ENCODE peak calls at places on chromosome 15, in ten cellular contexts. One of them, this sample, is unnamed.
A peak's percentile ranks its signal among the peaks of the same experiment; 100 is the strongest.

GRCh38 chr15:40511093-40511471 is 40.3 kb downstream of the CHST14 start:
- DNase-seq in neural crest cell: no peak
- DNase-seq in dorsolateral prefrontal cortex: no peak
- DNase-seq in neuronal stem cell: no peak
- DNase-seq in T-helper 9 cell: no peak
- DNase-seq in stimulated activated naive B cell treated with anti-CD40 and anti-IgM and Interleukin-4, amounts not matched to agents 10 μg/mL and 1 μg/mL and 100 μg/mL, for 72 hours: peak; percentile 63
- DNase-seq in amniotic epithelial cell: no peak
- DNase-seq in fibroblast of pulmonary artery: no peak
- DNase-seq in T-helper 2 cell: peak; percentile 24
- DNase-seq in small intestine: peak; percentile 23
- DNase-seq in this sample: no peak

GRCh38 chr15:98124576-98124975 is 164.1 kb downstream of the ARRDC4 start:
- DNase-seq in small intestine: no peak
- DNase-seq in neuronal stem cell: no peak
- DNase-seq in dorsolateral prefrontal cortex: no peak
- DNase-seq in fibroblast of pulmonary artery: no peak
- DNase-seq in T-helper 9 cell: no peak
- DNase-seq in neural crest cell: no peak
- DNase-seq in stimulated activated naive B cell treated with anti-CD40 and anti-IgM and Interleukin-4, amounts not matched to agents 10 μg/mL and 1 μg/mL and 100 μg/mL, for 72 hours: no peak
- DNase-seq in amniotic epithelial cell: no peak
- DNase-seq in T-helper 2 cell: no peak
- DNase-seq in this sample: no peak

GRCh38 chr15:52050416-52050815 is 31.4 kb downstream of the MAPK6 start:
- DNase-seq in T-helper 9 cell: no peak
- DNase-seq in T-helper 2 cell: no peak
- DNase-seq in dorsolateral prefrontal cortex: no peak
- DNase-seq in neural crest cell: no peak
- DNase-seq in amniotic epithelial cell: peak; percentile 58
- DNase-seq in stimulated activated naive B cell treated with anti-CD40 and anti-IgM and Interleukin-4, amounts not matched to agents 10 μg/mL and 1 μg/mL and 100 μg/mL, for 72 hours: no peak
- DNase-seq in small intestine: no peak
- DNase-seq in neuronal stem cell: no peak
- DNase-seq in fibroblast of pulmonary artery: peak; percentile 62
- DNase-seq in this sample: peak; percentile 28

GRCh38 chr15:69132935-69133861 is 27.2 kb upstream of the GLCE start:
- DNase-seq in neuronal stem cell: no peak
- DNase-seq in fibroblast of pulmonary artery: no peak
- DNase-seq in T-helper 2 cell: no peak
- DNase-seq in dorsolateral prefrontal cortex: no peak
- DNase-seq in small intestine: no peak
- DNase-seq in T-helper 9 cell: no peak
- DNase-seq in amniotic epithelial cell: no peak
- DNase-seq in stimulated activated naive B cell treated with anti-CD40 and anti-IgM and Interleukin-4, amounts not matched to agents 10 μg/mL and 1 μg/mL and 100 μg/mL, for 72 hours: no peak
- DNase-seq in neural crest cell: no peak
- DNase-seq in this sample: peak; percentile 84

GRCh38 chr15:63044645-63045437 is 2.3 kb downstream of the TPM1 start:
- DNase-seq in stimulated activated naive B cell treated with anti-CD40 and anti-IgM and Interleukin-4, amounts not matched to agents 10 μg/mL and 1 μg/mL and 100 μg/mL, for 72 hours: no peak
- DNase-seq in fibroblast of pulmonary artery: no peak
- DNase-seq in neuronal stem cell: peak; percentile 92
- DNase-seq in dorsolateral prefrontal cortex: no peak
- DNase-seq in amniotic epithelial cell: peak; percentile 54
- DNase-seq in small intestine: no peak
- DNase-seq in T-helper 9 cell: no peak
- DNase-seq in neural crest cell: no peak
- DNase-seq in T-helper 2 cell: no peak
- DNase-seq in this sample: no peak

GRCh38 chr15:44101944-44102343 is 93.1 kb downstream of the FRMD5 start:
- DNase-seq in neural crest cell: no peak
- DNase-seq in amniotic epithelial cell: peak; percentile 77
- DNase-seq in fibroblast of pulmonary artery: peak; percentile 66
- DNase-seq in T-helper 2 cell: no peak
- DNase-seq in T-helper 9 cell: no peak
- DNase-seq in stimulated activated naive B cell treated with anti-CD40 and anti-IgM and Interleukin-4, amounts not matched to agents 10 μg/mL and 1 μg/mL and 100 μg/mL, for 72 hours: no peak
- DNase-seq in neuronal stem cell: no peak
- DNase-seq in dorsolateral prefrontal cortex: no peak
- DNase-seq in small intestine: no peak
- DNase-seq in this sample: peak; percentile 11

GRCh38 chr15:46110755-46111154 is 475.9 kb downstream of the SQOR start:
- DNase-seq in stimulated activated naive B cell treated with anti-CD40 and anti-IgM and Interleukin-4, amounts not matched to agents 10 μg/mL and 1 μg/mL and 100 μg/mL, for 72 hours: no peak
- DNase-seq in dorsolateral prefrontal cortex: no peak
- DNase-seq in neuronal stem cell: no peak
- DNase-seq in small intestine: no peak
- DNase-seq in T-helper 2 cell: no peak
- DNase-seq in fibroblast of pulmonary artery: no peak
- DNase-seq in neural crest cell: no peak
- DNase-seq in T-helper 9 cell: no peak
- DNase-seq in amniotic epithelial cell: no peak
- DNase-seq in this sample: no peak

GRCh38 chr15:50665938-50666337 is 20.7 kb downstream of the TRPM7 start:
- DNase-seq in small intestine: no peak
- DNase-seq in dorsolateral prefrontal cortex: no peak
- DNase-seq in neural crest cell: no peak
- DNase-seq in stimulated activated naive B cell treated with anti-CD40 and anti-IgM and Interleukin-4, amounts not matched to agents 10 μg/mL and 1 μg/mL and 100 μg/mL, for 72 hours: no peak
- DNase-seq in T-helper 9 cell: no peak
- DNase-seq in fibroblast of pulmonary artery: no peak
- DNase-seq in T-helper 2 cell: no peak
- DNase-seq in neuronal stem cell: no peak
- DNase-seq in amniotic epithelial cell: no peak
- DNase-seq in this sample: no peak

GRCh38 chr15:68427961-68428360 is 4.0 kb downstream of the ITGA11 start:
- DNase-seq in T-helper 9 cell: no peak
- DNase-seq in neural crest cell: no peak
- DNase-seq in dorsolateral prefrontal cortex: no peak
- DNase-seq in fibroblast of pulmonary artery: no peak
- DNase-seq in amniotic epithelial cell: no peak
- DNase-seq in T-helper 2 cell: no peak
- DNase-seq in small intestine: no peak
- DNase-seq in neuronal stem cell: no peak
- DNase-seq in stimulated activated naive B cell treated with anti-CD40 and anti-IgM and Interleukin-4, amounts not matched to agents 10 μg/mL and 1 μg/mL and 100 μg/mL, for 72 hours: no peak
- DNase-seq in this sample: no peak

GRCh38 chr15:56775632-56776031 is 42.3 kb upstream of the ZNF280D start:
- DNase-seq in fibroblast of pulmonary artery: no peak
- DNase-seq in T-helper 2 cell: no peak
- DNase-seq in neuronal stem cell: no peak
- DNase-seq in dorsolateral prefrontal cortex: no peak
- DNase-seq in amniotic epithelial cell: no peak
- DNase-seq in T-helper 9 cell: no peak
- DNase-seq in small intestine: no peak
- DNase-seq in stimulated activated naive B cell treated with anti-CD40 and anti-IgM and Interleukin-4, amounts not matched to agents 10 μg/mL and 1 μg/mL and 100 μg/mL, for 72 hours: no peak
- DNase-seq in neural crest cell: no peak
- DNase-seq in this sample: no peak

GRCh38 chr15:101723161-101723873 is 956 bp downstream of the TARS3 start:
- DNase-seq in stimulated activated naive B cell treated with anti-CD40 and anti-IgM and Interleukin-4, amounts not matched to agents 10 μg/mL and 1 μg/mL and 100 μg/mL, for 72 hours: peak; percentile 18
- DNase-seq in neuronal stem cell: no peak
- DNase-seq in amniotic epithelial cell: peak; percentile 24
- DNase-seq in T-helper 2 cell: peak; percentile 63
- DNase-seq in small intestine: peak; percentile 30
- DNase-seq in fibroblast of pulmonary artery: peak; percentile 12
- DNase-seq in dorsolateral prefrontal cortex: no peak
- DNase-seq in T-helper 9 cell: peak; percentile 16
- DNase-seq in neural crest cell: no peak
- DNase-seq in this sample: peak; percentile 8

GRCh38 chr15:42402806-42403205 is 43.5 kb downstream of the CAPN3 start:
- DNase-seq in small intestine: no peak
- DNase-seq in amniotic epithelial cell: no peak
- DNase-seq in T-helper 2 cell: no peak
- DNase-seq in fibroblast of pulmonary artery: no peak
- DNase-seq in T-helper 9 cell: no peak
- DNase-seq in dorsolateral prefrontal cortex: no peak
- DNase-seq in stimulated activated naive B cell treated with anti-CD40 and anti-IgM and Interleukin-4, amounts not matched to agents 10 μg/mL and 1 μg/mL and 100 μg/mL, for 72 hours: no peak
- DNase-seq in neural crest cell: no peak
- DNase-seq in neuronal stem cell: no peak
- DNase-seq in this sample: no peak

GRCh38 chr15:81747477-81747876 is 298.3 kb downstream of the MEX3B start:
- DNase-seq in dorsolateral prefrontal cortex: no peak
- DNase-seq in small intestine: no peak
- DNase-seq in fibroblast of pulmonary artery: no peak
- DNase-seq in T-helper 9 cell: no peak
- DNase-seq in amniotic epithelial cell: no peak
- DNase-seq in neuronal stem cell: no peak
- DNase-seq in stimulated activated naive B cell treated with anti-CD40 and anti-IgM and Interleukin-4, amounts not matched to agents 10 μg/mL and 1 μg/mL and 100 μg/mL, for 72 hours: no peak
- DNase-seq in neural crest cell: no peak
- DNase-seq in T-helper 2 cell: no peak
- DNase-seq in this sample: no peak

GRCh38 chr15:70722266-70723123 is 40.9 kb downstream of the UACA start:
- DNase-seq in T-helper 2 cell: peak; percentile 33
- DNase-seq in T-helper 9 cell: no peak
- DNase-seq in dorsolateral prefrontal cortex: no peak
- DNase-seq in neural crest cell: no peak
- DNase-seq in amniotic epithelial cell: peak; percentile 68
- DNase-seq in small intestine: peak; percentile 60
- DNase-seq in neuronal stem cell: no peak
- DNase-seq in fibroblast of pulmonary artery: peak; percentile 85
- DNase-seq in stimulated activated naive B cell treated with anti-CD40 and anti-IgM and Interleukin-4, amounts not matched to agents 10 μg/mL and 1 μg/mL and 100 μg/mL, for 72 hours: no peak
- DNase-seq in this sample: peak; percentile 45

GRCh38 chr15:80317389-80318169 is 65.6 kb upstream of the CTXND1 start:
- DNase-seq in amniotic epithelial cell: peak; percentile 89
- DNase-seq in T-helper 9 cell: no peak
- DNase-seq in fibroblast of pulmonary artery: peak; percentile 82
- DNase-seq in dorsolateral prefrontal cortex: no peak
- DNase-seq in neuronal stem cell: no peak
- DNase-seq in neural crest cell: no peak
- DNase-seq in small intestine: no peak
- DNase-seq in T-helper 2 cell: no peak
- DNase-seq in stimulated activated naive B cell treated with anti-CD40 and anti-IgM and Interleukin-4, amounts not matched to agents 10 μg/mL and 1 μg/mL and 100 μg/mL, for 72 hours: no peak
- DNase-seq in this sample: peak; percentile 84

GRCh38 chr15:47582283-47582682 is 135.0 kb upstream of the SEMA6D start:
- DNase-seq in amniotic epithelial cell: no peak
- DNase-seq in T-helper 9 cell: no peak
- DNase-seq in fibroblast of pulmonary artery: no peak
- DNase-seq in T-helper 2 cell: no peak
- DNase-seq in dorsolateral prefrontal cortex: no peak
- DNase-seq in small intestine: no peak
- DNase-seq in neuronal stem cell: no peak
- DNase-seq in stimulated activated naive B cell treated with anti-CD40 and anti-IgM and Interleukin-4, amounts not matched to agents 10 μg/mL and 1 μg/mL and 100 μg/mL, for 72 hours: no peak
- DNase-seq in neural crest cell: no peak
- DNase-seq in this sample: no peak

GRCh38 chr15:73870700-73871408 is 2.5 kb upstream of the TBC1D21 start:
- DNase-seq in neuronal stem cell: no peak
- DNase-seq in dorsolateral prefrontal cortex: no peak
- DNase-seq in small intestine: peak; percentile 97
- DNase-seq in T-helper 2 cell: no peak
- DNase-seq in amniotic epithelial cell: peak; percentile 94
- DNase-seq in fibroblast of pulmonary artery: peak; percentile 90
- DNase-seq in stimulated activated naive B cell treated with anti-CD40 and anti-IgM and Interleukin-4, amounts not matched to agents 10 μg/mL and 1 μg/mL and 100 μg/mL, for 72 hours: no peak
- DNase-seq in neural crest cell: no peak
- DNase-seq in T-helper 9 cell: no peak
- DNase-seq in this sample: no peak

GRCh38 chr15:74768771-74769342 is 13.0 kb upstream of the CSK start:
- DNase-seq in neural crest cell: peak; percentile 66
- DNase-seq in small intestine: peak; percentile 60
- DNase-seq in dorsolateral prefrontal cortex: peak; percentile 62
- DNase-seq in stimulated activated naive B cell treated with anti-CD40 and anti-IgM and Interleukin-4, amounts not matched to agents 10 μg/mL and 1 μg/mL and 100 μg/mL, for 72 hours: no peak
- DNase-seq in T-helper 2 cell: peak; percentile 58
- DNase-seq in T-helper 9 cell: peak; percentile 52
- DNase-seq in neuronal stem cell: no peak
- DNase-seq in amniotic epithelial cell: no peak
- DNase-seq in fibroblast of pulmonary artery: peak; percentile 53
- DNase-seq in this sample: peak; percentile 70

GRCh38 chr15:59532770-59533379 is 78.7 kb upstream of the GCNT3 start:
- DNase-seq in dorsolateral prefrontal cortex: no peak
- DNase-seq in fibroblast of pulmonary artery: peak; percentile 68
- DNase-seq in T-helper 9 cell: no peak
- DNase-seq in stimulated activated naive B cell treated with anti-CD40 and anti-IgM and Interleukin-4, amounts not matched to agents 10 μg/mL and 1 μg/mL and 100 μg/mL, for 72 hours: peak; percentile 12
- DNase-seq in neuronal stem cell: peak; percentile 15
- DNase-seq in small intestine: peak; percentile 72
- DNase-seq in neural crest cell: peak; percentile 11
- DNase-seq in amniotic epithelial cell: peak; percentile 29
- DNase-seq in T-helper 2 cell: peak; percentile 58
- DNase-seq in this sample: peak; percentile 52

GRCh38 chr15:64521726-64522164 is 61.4 kb downstream of the ZNF609 start:
- DNase-seq in T-helper 2 cell: no peak
- DNase-seq in neural crest cell: peak; percentile 24
- DNase-seq in small intestine: peak; percentile 62
- DNase-seq in amniotic epithelial cell: peak; percentile 89
- DNase-seq in fibroblast of pulmonary artery: peak; percentile 83
- DNase-seq in neuronal stem cell: peak; percentile 9
- DNase-seq in dorsolateral prefrontal cortex: peak; percentile 70
- DNase-seq in T-helper 9 cell: no peak
- DNase-seq in stimulated activated naive B cell treated with anti-CD40 and anti-IgM and Interleukin-4, amounts not matched to agents 10 μg/mL and 1 μg/mL and 100 μg/mL, for 72 hours: no peak
- DNase-seq in this sample: peak; percentile 94

GRCh38 chr15:45642203-45642932 is 7.5 kb downstream of the SQOR start:
- DNase-seq in neural crest cell: no peak
- DNase-seq in dorsolateral prefrontal cortex: no peak
- DNase-seq in amniotic epithelial cell: peak; percentile 75
- DNase-seq in T-helper 2 cell: no peak
- DNase-seq in neuronal stem cell: no peak
- DNase-seq in small intestine: no peak
- DNase-seq in fibroblast of pulmonary artery: peak; percentile 93
- DNase-seq in T-helper 9 cell: no peak
- DNase-seq in stimulated activated naive B cell treated with anti-CD40 and anti-IgM and Interleukin-4, amounts not matched to agents 10 μg/mL and 1 μg/mL and 100 μg/mL, for 72 hours: no peak
- DNase-seq in this sample: peak; percentile 90

GRCh38 chr15:48897144-48897814 is 19.3 kb downstream of the EID1 start:
- DNase-seq in stimulated activated naive B cell treated with anti-CD40 and anti-IgM and Interleukin-4, amounts not matched to agents 10 μg/mL and 1 μg/mL and 100 μg/mL, for 72 hours: no peak
- DNase-seq in neuronal stem cell: no peak
- DNase-seq in T-helper 9 cell: no peak
- DNase-seq in fibroblast of pulmonary artery: peak; percentile 75
- DNase-seq in amniotic epithelial cell: peak; percentile 56
- DNase-seq in T-helper 2 cell: no peak
- DNase-seq in neural crest cell: peak; percentile 39
- DNase-seq in small intestine: no peak
- DNase-seq in dorsolateral prefrontal cortex: no peak
- DNase-seq in this sample: peak; percentile 14

GRCh38 chr15:79115971-79116370 is 25.4 kb upstream of the RASGRF1 start:
- DNase-seq in small intestine: no peak
- DNase-seq in T-helper 2 cell: no peak
- DNase-seq in stimulated activated naive B cell treated with anti-CD40 and anti-IgM and Interleukin-4, amounts not matched to agents 10 μg/mL and 1 μg/mL and 100 μg/mL, for 72 hours: no peak
- DNase-seq in fibroblast of pulmonary artery: no peak
- DNase-seq in neural crest cell: no peak
- DNase-seq in T-helper 9 cell: no peak
- DNase-seq in amniotic epithelial cell: no peak
- DNase-seq in dorsolateral prefrontal cortex: no peak
- DNase-seq in neuronal stem cell: no peak
- DNase-seq in this sample: no peak

GRCh38 chr15:76239786-76240185 is 71.5 kb downstream of the ETFA start:
- DNase-seq in small intestine: no peak
- DNase-seq in T-helper 9 cell: no peak
- DNase-seq in dorsolateral prefrontal cortex: no peak
- DNase-seq in fibroblast of pulmonary artery: no peak
- DNase-seq in neuronal stem cell: no peak
- DNase-seq in amniotic epithelial cell: no peak
- DNase-seq in neural crest cell: no peak
- DNase-seq in stimulated activated naive B cell treated with anti-CD40 and anti-IgM and Interleukin-4, amounts not matched to agents 10 μg/mL and 1 μg/mL and 100 μg/mL, for 72 hours: no peak
- DNase-seq in T-helper 2 cell: no peak
- DNase-seq in this sample: no peak

GRCh38 chr15:74489518-74490338 is 28.8 kb upstream of the UBL7 start:
- DNase-seq in T-helper 9 cell: peak; percentile 52
- DNase-seq in T-helper 2 cell: peak; percentile 84
- DNase-seq in neuronal stem cell: peak; percentile 57
- DNase-seq in neural crest cell: peak; percentile 67
- DNase-seq in fibroblast of pulmonary artery: peak; percentile 54
- DNase-seq in dorsolateral prefrontal cortex: peak; percentile 35
- DNase-seq in small intestine: peak; percentile 17
- DNase-seq in stimulated activated naive B cell treated with anti-CD40 and anti-IgM and Interleukin-4, amounts not matched to agents 10 μg/mL and 1 μg/mL and 100 μg/mL, for 72 hours: peak; percentile 60
- DNase-seq in amniotic epithelial cell: peak; percentile 20
- DNase-seq in this sample: peak; percentile 53

GRCh38 chr15:68449389-68449788 is 17.4 kb upstream of the ITGA11 start:
- DNase-seq in fibroblast of pulmonary artery: no peak
- DNase-seq in neuronal stem cell: no peak
- DNase-seq in neural crest cell: no peak
- DNase-seq in amniotic epithelial cell: no peak
- DNase-seq in small intestine: no peak
- DNase-seq in T-helper 9 cell: no peak
- DNase-seq in dorsolateral prefrontal cortex: no peak
- DNase-seq in T-helper 2 cell: no peak
- DNase-seq in stimulated activated naive B cell treated with anti-CD40 and anti-IgM and Interleukin-4, amounts not matched to agents 10 μg/mL and 1 μg/mL and 100 μg/mL, for 72 hours: no peak
- DNase-seq in this sample: no peak

GRCh38 chr15:60798821-60799220 is 319.9 kb upstream of the ICE2 start:
- DNase-seq in neuronal stem cell: no peak
- DNase-seq in stimulated activated naive B cell treated with anti-CD40 and anti-IgM and Interleukin-4, amounts not matched to agents 10 μg/mL and 1 μg/mL and 100 μg/mL, for 72 hours: no peak
- DNase-seq in T-helper 2 cell: no peak
- DNase-seq in amniotic epithelial cell: peak; percentile 81
- DNase-seq in fibroblast of pulmonary artery: peak; percentile 83
- DNase-seq in dorsolateral prefrontal cortex: no peak
- DNase-seq in neural crest cell: no peak
- DNase-seq in T-helper 9 cell: no peak
- DNase-seq in small intestine: no peak
- DNase-seq in this sample: peak; percentile 80

GRCh38 chr15:31261266-31262142 is 65.1 kb upstream of the KLF13 start:
- DNase-seq in T-helper 9 cell: no peak
- DNase-seq in neural crest cell: no peak
- DNase-seq in small intestine: no peak
- DNase-seq in stimulated activated naive B cell treated with anti-CD40 and anti-IgM and Interleukin-4, amounts not matched to agents 10 μg/mL and 1 μg/mL and 100 μg/mL, for 72 hours: no peak
- DNase-seq in neuronal stem cell: no peak
- DNase-seq in amniotic epithelial cell: no peak
- DNase-seq in dorsolateral prefrontal cortex: no peak
- DNase-seq in T-helper 2 cell: no peak
- DNase-seq in fibroblast of pulmonary artery: no peak
- DNase-seq in this sample: no peak

This sample was measured in MCF 10A.